ENCODE peak calls at places on chromosomes 16 and 17, in seven cellular contexts. U is activated CD4-positive, alpha-beta T cell treated with anti-CD3 and anti-CD28 coated beads, Interleukin-2, amount 50 U/mL, for 4 hours; G is HFF-Myc; Q is Calu3; T is dorsolateral prefrontal cortex; K is progenitor cell of endocrine pancreas; J is AG09309. H is an unnamed sample.

GRCh38 chr16:88072571-88073001 is 121.4 kb downstream of the BANP start:
- DNase-seq in G (no peak), T (peak), Q (no peak), J (no peak), K (no peak), U (no peak), H (no peak)

GRCh38 chr16:73068546-73069401 is 20.8 kb upstream of the ZFHX3 start:
- DNase-seq in K (no peak), T (no peak), G (peak), U (no peak), Q (peak), J (peak), H (no peak)

GRCh38 chr17:67046398-67046797 is 2.0 kb downstream of the CACNG1 start:
- DNase-seq in K (no peak), U (no peak), G (no peak), J (no peak), Q (no peak), T (no peak), H (no peak)

GRCh38 chr17:56891751-56892150 is 22.1 kb downstream of the TRIM25 start:
- DNase-seq in Q (no peak), J (no peak), T (no peak), K (no peak), G (no peak), U (peak), H (peak)

GRCh38 chr16:58048494-58048893 is 22.9 kb downstream of the MMP15 start:
- DNase-seq in Q (no peak), G (no peak), T (no peak), K (no peak), J (no peak), U (no peak), H (no peak)

GRCh38 chr17:80777274-80777673 is 214.4 kb upstream of the CHMP6 start:
- DNase-seq in K (no peak), U (no peak), G (no peak), T (no peak), Q (no peak), J (no peak), H (no peak)

GRCh38 chr16:88941933-88942909 is 34.8 kb downstream of the CBFA2T3 start:
- DNase-seq in U (peak), G (no peak), T (no peak), J (no peak), Q (no peak), K (peak), H (peak)

GRCh38 chr16:53704445-53704813 is 473 bp downstream of the FTO start:
- DNase-seq in U (no peak), J (no peak), G (no peak), K (no peak), T (no peak), Q (no peak), H (no peak)

GRCh38 chr16:22979038-22979437 is 165.1 kb downstream of the HS3ST2 start:
- DNase-seq in Q (no peak), K (no peak), U (no peak), G (no peak), T (no peak), J (no peak), H (no peak)

GRCh38 chr17:48626202-48626469 is at the start of gene HOXB9:
- DNase-seq in K (no peak), U (no peak), G (no peak), T (no peak), Q (no peak), J (no peak), H (no peak)

GRCh38 chr17:4187076-4187475 is 44.1 kb downstream of the CYB5D2 start:
- DNase-seq in U (no peak), T (no peak), J (no peak), Q (no peak), G (no peak), K (no peak), H (no peak)

GRCh38 chr17:43720311-43721060 is 38.1 kb downstream of the SOST start:
- DNase-seq in J (no peak), U (peak), Q (peak), G (no peak), K (peak), T (peak), H (peak)

GRCh38 chr16:22941970-22942501 is 128.1 kb downstream of the HS3ST2 start:
- DNase-seq in U (no peak), G (no peak), J (no peak), T (no peak), K (no peak), Q (no peak), H (no peak)

GRCh38 chr17:65438708-65439294 is 122.6 kb downstream of the AXIN2 start:
- DNase-seq in U (no peak), K (no peak), G (peak), Q (no peak), T (no peak), J (no peak), H (no peak)

GRCh38 chr16:88499836-88500251 is 46.8 kb downstream of the ZFPM1 start:
- DNase-seq in Q (no peak), U (no peak), T (no peak), G (no peak), J (no peak), K (no peak), H (no peak)

GRCh38 chr16:10979717-10980601 is 35.6 kb downstream of the CLEC16A start:
- DNase-seq in Q (no peak), T (peak), J (no peak), K (no peak), U (no peak), G (no peak), H (no peak)

GRCh38 chr16:88768041-88768876 is 16.8 kb downstream of the PIEZO1 start:
- DNase-seq in G (no peak), Q (no peak), K (no peak), U (no peak), T (peak), J (no peak), H (no peak)

GRCh38 chr17:1590747-1591473 is 28.3 kb upstream of the PITPNA start:
- DNase-seq in K (no peak), U (no peak), Q (no peak), J (no peak), G (no peak), T (no peak), H (no peak)

GRCh38 chr17:3025421-3026124 is 37.8 kb downstream of the OR1D5 start:
- DNase-seq in G (no peak), K (no peak), J (no peak), U (no peak), T (peak), Q (no peak), H (no peak)

GRCh38 chr16:88516666-88517065 is 53.5 kb upstream of the ZC3H18 start:
- DNase-seq in T (no peak), J (no peak), K (no peak), U (no peak), G (no peak), Q (no peak), H (no peak)

GRCh38 chr17:4098516-4099209 is 44.2 kb downstream of the ZZEF1 start:
- DNase-seq in J (no peak), Q (no peak), U (no peak), K (no peak), G (no peak), T (no peak), H (no peak)

GRCh38 chr17:69949931-69950330 is 125.1 kb upstream of the KCNJ16 start:
- DNase-seq in T (no peak), J (peak), U (no peak), Q (no peak), K (no peak), G (no peak), H (no peak)

GRCh38 chr16:25151996-25152395 is 40.5 kb downstream of the LCMT1 start:
- DNase-seq in J (peak), G (no peak), U (no peak), T (no peak), Q (peak), K (no peak), H (no peak)

GRCh38 chr16:5581428-5581827 is 483.8 kb upstream of the EEF2KMT start:
- DNase-seq in T (no peak), U (no peak), K (no peak), J (no peak), G (no peak), Q (no peak), H (no peak)

GRCh38 chr16:62079236-62079635 is 43.0 kb upstream of the CDH8 start:
- DNase-seq in K (no peak), G (no peak), J (no peak), T (no peak), Q (no peak), U (no peak), H (no peak)

GRCh38 chr16:50279142-50279865 is 13.0 kb downstream of the ADCY7 start:
- DNase-seq in U (no peak), Q (peak), G (no peak), J (no peak), T (no peak), K (no peak), H (no peak)

GRCh38 chr16:1890701-1891035 is 18.7 kb upstream of the MEIOB start:
- DNase-seq in J (no peak), T (no peak), K (no peak), Q (no peak), U (no peak), G (no peak), H (no peak)

GRCh38 chr17:82297280-82297803 is 20.1 kb downstream of the CD7 start:
- DNase-seq in K (no peak), J (no peak), Q (peak), U (peak), T (peak), G (no peak), H (no peak)

GRCh38 chr17:79626156-79626890 is 15.5 kb upstream of the RBFOX3 start:
- DNase-seq in U (no peak), K (no peak), Q (no peak), G (no peak), J (no peak), T (peak), H (no peak)

GRCh38 chr17:1736348-1737281 is 6.1 kb upstream of the SERPINF2 start:
- DNase-seq in G (no peak), K (no peak), T (peak), J (peak), U (peak), Q (no peak), H (no peak)

GRCh38 chr17:46742539-46743270 is 75.8 kb downstream of the WNT3 start:
- DNase-seq in Q (peak), J (peak), T (no peak), K (no peak), G (peak), U (no peak), H (no peak)

GRCh38 chr17:80765241-80766022 is 220.8 kb downstream of the RPTOR start:
- DNase-seq in K (no peak), U (no peak), G (no peak), T (no peak), J (no peak), Q (no peak), H (no peak)

GRCh38 chr17:49252148-49252682 is 21.6 kb upstream of the PHOSPHO1 start:
- DNase-seq in K (no peak), Q (no peak), G (no peak), U (no peak), J (no peak), T (no peak), H (no peak)

H was measured in activated naive CD4-positive, alpha-beta T cell.